ENCODE peak calls at places on chromosomes 13 and 19, in nine cellular contexts. One of them, this sample, is unnamed.

GRCh38 chr13:106610511-106610910 is 42.6 kb upstream of the ARGLU1 start:
- DNase-seq in hepatocyte: peak
- DNase-seq in GM23338: no peak
- DNase-seq in SK-N-SH: no peak
- DNase-seq in neural progenitor cell: no peak
- DNase-seq in GM23248: peak
- DNase-seq in HCT116: no peak
- DNase-seq in MM.1S: no peak
- DNase-seq in PC-3: peak
- DNase-seq in this sample: no peak

GRCh38 chr13:23959231-23959862 is 62.0 kb upstream of the C1QTNF9B start:
- DNase-seq in hepatocyte: no peak
- DNase-seq in GM23338: no peak
- DNase-seq in SK-N-SH: no peak
- DNase-seq in neural progenitor cell: no peak
- DNase-seq in GM23248: peak
- DNase-seq in HCT116: no peak
- DNase-seq in MM.1S: no peak
- DNase-seq in PC-3: peak
- DNase-seq in this sample: no peak

GRCh38 chr19:27865927-27866777 is 1346.8 kb downstream of the UQCRFS1 start:
- DNase-seq in hepatocyte: no peak
- DNase-seq in GM23338: no peak
- DNase-seq in SK-N-SH: no peak
- DNase-seq in neural progenitor cell: no peak
- DNase-seq in GM23248: no peak
- DNase-seq in HCT116: no peak
- DNase-seq in MM.1S: peak
- DNase-seq in PC-3: no peak
- DNase-seq in this sample: no peak

GRCh38 chr13:86020350-86021002 is 221.3 kb upstream of the SLITRK6 start:
- DNase-seq in hepatocyte: peak
- DNase-seq in GM23338: no peak
- DNase-seq in SK-N-SH: peak
- DNase-seq in neural progenitor cell: no peak
- DNase-seq in GM23248: peak
- DNase-seq in HCT116: no peak
- DNase-seq in MM.1S: no peak
- DNase-seq in PC-3: peak
- DNase-seq in this sample: no peak

GRCh38 chr19:38057954-38058690 is 151.1 kb downstream of the SIPA1L3 start:
- DNase-seq in hepatocyte: peak
- DNase-seq in GM23338: no peak
- DNase-seq in SK-N-SH: peak
- DNase-seq in neural progenitor cell: no peak
- DNase-seq in GM23248: no peak
- DNase-seq in HCT116: no peak
- DNase-seq in MM.1S: no peak
- DNase-seq in PC-3: peak
- DNase-seq in this sample: peak

GRCh38 chr13:83297591-83298305 is 584.5 kb downstream of the SLITRK1 start:
- DNase-seq in hepatocyte: no peak
- DNase-seq in GM23338: no peak
- DNase-seq in SK-N-SH: no peak
- DNase-seq in neural progenitor cell: no peak
- DNase-seq in GM23248: peak
- DNase-seq in HCT116: no peak
- DNase-seq in MM.1S: no peak
- DNase-seq in PC-3: no peak
- DNase-seq in this sample: no peak

GRCh38 chr19:5809053-5809452 is 4.2 kb downstream of the NRTN start:
- DNase-seq in hepatocyte: peak
- DNase-seq in GM23338: no peak
- DNase-seq in SK-N-SH: no peak
- DNase-seq in neural progenitor cell: no peak
- DNase-seq in GM23248: no peak
- DNase-seq in HCT116: no peak
- DNase-seq in MM.1S: no peak
- DNase-seq in PC-3: no peak
- DNase-seq in this sample: no peak

GRCh38 chr13:31869582-31869981 is 130.3 kb downstream of the RXFP2 start:
- DNase-seq in hepatocyte: no peak
- DNase-seq in GM23338: no peak
- DNase-seq in SK-N-SH: no peak
- DNase-seq in neural progenitor cell: no peak
- DNase-seq in GM23248: no peak
- DNase-seq in HCT116: no peak
- DNase-seq in MM.1S: no peak
- DNase-seq in PC-3: no peak
- DNase-seq in this sample: no peak

GRCh38 chr13:99320693-99321481 is 13.7 kb upstream of the GPR183 start:
- DNase-seq in hepatocyte: no peak
- DNase-seq in GM23338: no peak
- DNase-seq in SK-N-SH: no peak
- DNase-seq in neural progenitor cell: no peak
- DNase-seq in GM23248: peak
- DNase-seq in HCT116: peak
- DNase-seq in MM.1S: no peak
- DNase-seq in PC-3: peak
- DNase-seq in this sample: no peak

GRCh38 chr13:63901630-63902029 is 2486.0 kb upstream of the PCDH20 start:
- DNase-seq in hepatocyte: no peak
- DNase-seq in GM23338: peak
- DNase-seq in SK-N-SH: no peak
- DNase-seq in neural progenitor cell: peak
- DNase-seq in GM23248: no peak
- DNase-seq in HCT116: no peak
- DNase-seq in MM.1S: no peak
- DNase-seq in PC-3: no peak
- DNase-seq in this sample: no peak

GRCh38 chr13:45921337-45921736 is 69.8 kb upstream of the SIAH3 start:
- DNase-seq in hepatocyte: no peak
- DNase-seq in GM23338: no peak
- DNase-seq in SK-N-SH: no peak
- DNase-seq in neural progenitor cell: no peak
- DNase-seq in GM23248: no peak
- DNase-seq in HCT116: no peak
- DNase-seq in MM.1S: no peak
- DNase-seq in PC-3: no peak
- DNase-seq in this sample: no peak

GRCh38 chr19:13042443-13043130 is 47.3 kb downstream of the NFIX start:
- DNase-seq in hepatocyte: no peak
- DNase-seq in GM23338: no peak
- DNase-seq in SK-N-SH: no peak
- DNase-seq in neural progenitor cell: no peak
- DNase-seq in GM23248: peak
- DNase-seq in HCT116: no peak
- DNase-seq in MM.1S: no peak
- DNase-seq in PC-3: no peak
- DNase-seq in this sample: no peak

GRCh38 chr13:37001921-37002250 is 1.3 kb downstream of the EXOSC8 start:
- DNase-seq in hepatocyte: no peak
- DNase-seq in GM23338: no peak
- DNase-seq in SK-N-SH: no peak
- DNase-seq in neural progenitor cell: no peak
- DNase-seq in GM23248: no peak
- DNase-seq in HCT116: no peak
- DNase-seq in MM.1S: no peak
- DNase-seq in PC-3: no peak
- DNase-seq in this sample: peak

GRCh38 chr19:1947651-1948209 is 6.8 kb downstream of the CSNK1G2 start:
- DNase-seq in hepatocyte: no peak
- DNase-seq in GM23338: peak
- DNase-seq in SK-N-SH: no peak
- DNase-seq in neural progenitor cell: no peak
- DNase-seq in GM23248: no peak
- DNase-seq in HCT116: no peak
- DNase-seq in MM.1S: no peak
- DNase-seq in PC-3: no peak
- DNase-seq in this sample: no peak

GRCh38 chr19:32817252-32817912 is 52.2 kb downstream of the SLC7A9 start:
- DNase-seq in hepatocyte: no peak
- DNase-seq in GM23338: no peak
- DNase-seq in SK-N-SH: no peak
- DNase-seq in neural progenitor cell: no peak
- DNase-seq in GM23248: no peak
- DNase-seq in HCT116: no peak
- DNase-seq in MM.1S: no peak
- DNase-seq in PC-3: no peak
- DNase-seq in this sample: no peak

GRCh38 chr19:46984077-46985010 is 35.3 kb upstream of the NPAS1 start:
- DNase-seq in hepatocyte: peak
- DNase-seq in GM23338: no peak
- DNase-seq in SK-N-SH: peak
- DNase-seq in neural progenitor cell: no peak
- DNase-seq in GM23248: peak
- DNase-seq in HCT116: no peak
- DNase-seq in MM.1S: no peak
- DNase-seq in PC-3: peak
- DNase-seq in this sample: no peak

GRCh38 chr13:40518481-40518882 is 148.0 kb downstream of the FOXO1 start:
- DNase-seq in hepatocyte: no peak
- DNase-seq in GM23338: no peak
- DNase-seq in SK-N-SH: no peak
- DNase-seq in neural progenitor cell: no peak
- DNase-seq in GM23248: no peak
- DNase-seq in HCT116: no peak
- DNase-seq in MM.1S: no peak
- DNase-seq in PC-3: no peak
- DNase-seq in this sample: no peak

GRCh38 chr19:35044317-35045117 is 3.0 kb downstream of the HPN start:
- DNase-seq in hepatocyte: peak
- DNase-seq in GM23338: peak
- DNase-seq in SK-N-SH: peak
- DNase-seq in neural progenitor cell: peak
- DNase-seq in GM23248: peak
- DNase-seq in HCT116: no peak
- DNase-seq in MM.1S: peak
- DNase-seq in PC-3: peak
- DNase-seq in this sample: peak

GRCh38 chr19:577439-578392 is 5.3 kb downstream of the BSG start:
- DNase-seq in hepatocyte: no peak
- DNase-seq in GM23338: peak
- DNase-seq in SK-N-SH: no peak
- DNase-seq in neural progenitor cell: no peak
- DNase-seq in GM23248: no peak
- DNase-seq in HCT116: no peak
- DNase-seq in MM.1S: no peak
- DNase-seq in PC-3: no peak
- DNase-seq in this sample: no peak

GRCh38 chr13:59424661-59425060 is 739.1 kb downstream of the DIAPH3 start:
- DNase-seq in hepatocyte: no peak
- DNase-seq in GM23338: no peak
- DNase-seq in SK-N-SH: no peak
- DNase-seq in neural progenitor cell: no peak
- DNase-seq in GM23248: peak
- DNase-seq in HCT116: no peak
- DNase-seq in MM.1S: no peak
- DNase-seq in PC-3: peak
- DNase-seq in this sample: no peak

GRCh38 chr13:98843482-98843877 is 91.0 kb upstream of the SLC15A1 start:
- DNase-seq in hepatocyte: no peak
- DNase-seq in GM23338: no peak
- DNase-seq in SK-N-SH: no peak
- DNase-seq in neural progenitor cell: no peak
- DNase-seq in GM23248: no peak
- DNase-seq in HCT116: no peak
- DNase-seq in MM.1S: no peak
- DNase-seq in PC-3: no peak
- DNase-seq in this sample: no peak

GRCh38 chr13:80783926-80784325 is 443.0 kb upstream of the SPRY2 start:
- DNase-seq in hepatocyte: no peak
- DNase-seq in GM23338: peak
- DNase-seq in SK-N-SH: no peak
- DNase-seq in neural progenitor cell: peak
- DNase-seq in GM23248: no peak
- DNase-seq in HCT116: no peak
- DNase-seq in MM.1S: no peak
- DNase-seq in PC-3: no peak
- DNase-seq in this sample: no peak

GRCh38 chr19:45059258-45059965 is 16.9 kb downstream of the ZNF296 start:
- DNase-seq in hepatocyte: peak
- DNase-seq in GM23338: peak
- DNase-seq in SK-N-SH: peak
- DNase-seq in neural progenitor cell: peak
- DNase-seq in GM23248: peak
- DNase-seq in HCT116: peak
- DNase-seq in MM.1S: peak
- DNase-seq in PC-3: peak
- DNase-seq in this sample: peak

GRCh38 chr13:25097426-25097825 is 1.5 kb downstream of the PABPC3 start:
- DNase-seq in hepatocyte: no peak
- DNase-seq in GM23338: no peak
- DNase-seq in SK-N-SH: no peak
- DNase-seq in neural progenitor cell: no peak
- DNase-seq in GM23248: no peak
- DNase-seq in HCT116: no peak
- DNase-seq in MM.1S: no peak
- DNase-seq in PC-3: no peak
- DNase-seq in this sample: no peak
- TF ChIP-seq EZH2phosphoT487 in hepatocyte: no peak
- TF ChIP-seq EZH2phosphoT487 in GM23338: no peak
- TF ChIP-seq EZH2phosphoT487 in SK-N-SH: no peak
- TF ChIP-seq EZH2phosphoT487 in neural progenitor cell: no peak
- TF ChIP-seq EZH2phosphoT487 in GM23248: no peak
- TF ChIP-seq EZH2phosphoT487 in HCT116: no peak
- TF ChIP-seq EZH2phosphoT487 in MM.1S: no peak
- TF ChIP-seq EZH2phosphoT487 in PC-3: no peak
- TF ChIP-seq EZH2phosphoT487 in this sample: no peak

GRCh38 chr13:29648760-29649159 is 53.3 kb upstream of the SLC7A1 start:
- DNase-seq in hepatocyte: no peak
- DNase-seq in GM23338: no peak
- DNase-seq in SK-N-SH: no peak
- DNase-seq in neural progenitor cell: no peak
- DNase-seq in GM23248: no peak
- DNase-seq in HCT116: no peak
- DNase-seq in MM.1S: peak
- DNase-seq in PC-3: no peak
- DNase-seq in this sample: no peak
- H2AFZ ChIP-seq in hepatocyte: no peak
- H2AFZ ChIP-seq in GM23338: no peak
- H2AFZ ChIP-seq in SK-N-SH: no peak
- H2AFZ ChIP-seq in neural progenitor cell: no peak
- H2AFZ ChIP-seq in GM23248: peak
- H2AFZ ChIP-seq in HCT116: no peak
- H2AFZ ChIP-seq in MM.1S: no peak
- H2AFZ ChIP-seq in PC-3: no peak
- H2AFZ ChIP-seq in this sample: no peak

GRCh38 chr13:110538632-110539031 is 22.9 kb downstream of the RAB20 start:
- DNase-seq in hepatocyte: no peak
- DNase-seq in GM23338: no peak
- DNase-seq in SK-N-SH: no peak
- DNase-seq in neural progenitor cell: no peak
- DNase-seq in GM23248: no peak
- DNase-seq in HCT116: no peak
- DNase-seq in MM.1S: no peak
- DNase-seq in PC-3: no peak
- DNase-seq in this sample: no peak
- H3K27ac ChIP-seq in hepatocyte: no peak
- H3K27ac ChIP-seq in GM23338: no peak
- H3K27ac ChIP-seq in SK-N-SH: no peak
- H3K27ac ChIP-seq in neural progenitor cell: no peak
- H3K27ac ChIP-seq in GM23248: no peak
- H3K27ac ChIP-seq in HCT116: no peak
- H3K27ac ChIP-seq in MM.1S: no peak
- H3K27ac ChIP-seq in PC-3: no peak
- H3K27ac ChIP-seq in this sample: no peak

GRCh38 chr19:50184196-50184595 is 19.2 kb upstream of the MYH14 start:
- DNase-seq in hepatocyte: no peak
- DNase-seq in GM23338: no peak
- DNase-seq in SK-N-SH: no peak
- DNase-seq in neural progenitor cell: no peak
- DNase-seq in GM23248: no peak
- DNase-seq in HCT116: no peak
- DNase-seq in MM.1S: no peak
- DNase-seq in PC-3: peak
- DNase-seq in this sample: no peak
- TF ChIP-seq EZH2phosphoT487 in hepatocyte: no peak
- TF ChIP-seq EZH2phosphoT487 in GM23338: no peak
- TF ChIP-seq EZH2phosphoT487 in SK-N-SH: no peak
- TF ChIP-seq EZH2phosphoT487 in neural progenitor cell: no peak
- TF ChIP-seq EZH2phosphoT487 in GM23248: no peak
- TF ChIP-seq EZH2phosphoT487 in HCT116: no peak
- TF ChIP-seq EZH2phosphoT487 in MM.1S: no peak
- TF ChIP-seq EZH2phosphoT487 in PC-3: no peak
- TF ChIP-seq EZH2phosphoT487 in this sample: no peak

This sample was measured in OCI-LY7.